ENCODE peak calls at places on chromosomes 1 and 21, in four cellular contexts. M is tibial nerve, K is adrenal gland, Q is transverse colon. Z is an unnamed sample.

GRCh38 chr1:207923121-207923520 is 12.2 kb upstream of the CD34 start:
- DNase-seq in M (no peak), K (no peak), Q (no peak), Z (no peak)

GRCh38 chr1:172167801-172168596 is 252.5 kb upstream of the C1orf105 start:
- DNase-seq in M (no peak), K (peak; percentile 18), Q (no peak), Z (peak; percentile 6)

GRCh38 chr1:30049748-30050147 is 673.6 kb downstream of the MATN1 start:
- DNase-seq in M (no peak), K (no peak), Q (no peak), Z (no peak)

GRCh38 chr1:232291681-232292080 is 338.3 kb downstream of the SIPA1L2 start:
- DNase-seq in M (peak; percentile 44), K (no peak), Q (peak; percentile 68), Z (no peak)

GRCh38 chr1:21881250-21881649 is 55.9 kb downstream of the HSPG2 start:
- DNase-seq in M (no peak), K (no peak), Q (no peak), Z (no peak)

GRCh38 chr1:228407118-228408040 is 744 bp upstream of the TRIM11 start:
- DNase-seq in M (no peak), K (no peak), Q (no peak), Z (no peak)

GRCh38 chr1:98898901-98899300 is 105.8 kb downstream of the PLPPR5 start:
- DNase-seq in M (no peak), K (no peak), Q (no peak), Z (no peak)

GRCh38 chr1:118081387-118081786 is 103.6 kb downstream of the SPAG17 start:
- DNase-seq in M (no peak), K (no peak), Q (no peak), Z (no peak)

GRCh38 chr1:25080294-25081209 is 150.5 kb upstream of the RUNX3 start:
- DNase-seq in M (no peak), K (no peak), Q (no peak), Z (no peak)

GRCh38 chr1:24893431-24893830 is 36.6 kb downstream of the RUNX3 start:
- DNase-seq in M (no peak), K (no peak), Q (peak; percentile 78), Z (no peak)

GRCh38 chr1:36134805-36135339 is 9.8 kb upstream of the COL8A2 start:
- DNase-seq in M (peak; percentile 80), K (no peak), Q (peak; percentile 45), Z (peak; percentile 48)

GRCh38 chr1:109623601-109624161 is 4.0 kb downstream of the AMPD2 start:
- DNase-seq in M (peak; percentile 4), K (no peak), Q (no peak), Z (no peak)

GRCh38 chr1:22829001-22829989 is 118.7 kb downstream of the EPHB2 start:
- DNase-seq in M (no peak), K (no peak), Q (no peak), Z (no peak)

GRCh38 chr21:46509760-46510159 is 51.1 kb downstream of the DIP2A start:
- DNase-seq in M (no peak), K (peak; percentile 27), Q (peak; percentile 49), Z (peak; percentile 46)

GRCh38 chr1:223515416-223515815 is 122.2 kb downstream of the CCDC185 start:
- DNase-seq in M (no peak), K (no peak), Q (no peak), Z (no peak)

GRCh38 chr1:19165501-19165900 is 44.6 kb downstream of the UBR4 start:
- DNase-seq in M (no peak), K (no peak), Q (peak; percentile 54), Z (no peak)

GRCh38 chr1:236280438-236281285 is 1.1 kb downstream of the ERO1B start:
- DNase-seq in M (no peak), K (no peak), Q (peak; percentile 12), Z (no peak)

GRCh38 chr1:175376194-175376593 is 183.6 kb upstream of the KIAA0040 start:
- DNase-seq in M (no peak), K (no peak), Q (no peak), Z (no peak)

GRCh38 chr1:174830019-174830418 is 169.7 kb upstream of the CACYBP start:
- DNase-seq in M (no peak), K (no peak), Q (no peak), Z (no peak)

GRCh38 chr1:39165049-39165448 is 39.4 kb upstream of the MACF1 start:
- DNase-seq in M (no peak), K (no peak), Q (no peak), Z (no peak)

GRCh38 chr1:224457782-224458144 is 23.2 kb upstream of the WDR26 start:
- DNase-seq in M (no peak), K (no peak), Q (no peak), Z (no peak)

GRCh38 chr21:30072496-30072895 is 94.1 kb downstream of the CLDN17 start:
- DNase-seq in M (no peak), K (no peak), Q (peak; percentile 46), Z (peak; percentile 17)

GRCh38 chr1:214439352-214440119 is 111.9 kb downstream of the PTPN14 start:
- DNase-seq in M (no peak), K (peak; percentile 89), Q (peak; percentile 28), Z (peak; percentile 90)

GRCh38 chr1:61561666-61562065 is 163.3 kb downstream of the TM2D1 start:
- DNase-seq in M (no peak), K (no peak), Q (no peak), Z (no peak)

GRCh38 chr21:16533692-16534407 is 804.1 kb downstream of the USP25 start:
- DNase-seq in M (peak; percentile 24), K (no peak), Q (no peak), Z (no peak)

GRCh38 chr1:115056395-115056798 is 26.8 kb downstream of the TSHB start:
- DNase-seq in M (no peak), K (no peak), Q (peak; percentile 34), Z (no peak)

GRCh38 chr1:103107696-103108524 is at the start of gene COL11A1:
- DNase-seq in M (no peak), K (no peak), Q (no peak), Z (no peak)

GRCh38 chr1:243251544-243251943 is 3.5 kb downstream of the CEP170 start:
- DNase-seq in M (no peak), K (no peak), Q (no peak), Z (no peak)

GRCh38 chr1:3624194-3625136 is at the start of gene TPRG1L:
- DNase-seq in M (peak; percentile 98), K (peak; percentile 98), Q (peak; percentile 99), Z (peak; percentile 99)
- TF ChIP-seq POLR2A in M (peak; percentile 52), K (peak; percentile 49), Q (peak; percentile 47), Z (peak; percentile 38)

GRCh38 chr1:1591452-1591851 is 8.5 kb downstream of the FNDC10 start:
- DNase-seq in M (no peak), K (no peak), Q (no peak), Z (no peak)
- TF ChIP-seq POLR2A in M (no peak), K (no peak), Q (no peak), Z (no peak)

GRCh38 chr21:43864806-43865470 is at the start of gene AGPAT3:
- DNase-seq in M (no peak), K (no peak), Q (no peak), Z (no peak)

GRCh38 chr21:43866659-43867331 is 1.8 kb downstream of the AGPAT3 start:
- DNase-seq in M (no peak), K (no peak), Q (peak; percentile 82), Z (peak; percentile 50)

GRCh38 chr21:43866233-43866632 is 1.2 kb downstream of the AGPAT3 start:
- DNase-seq in M (peak; percentile 26), K (peak; percentile 44), Q (peak; percentile 58), Z (peak; percentile 38)

GRCh38 chr21:43865471-43866181 is 603 bp downstream of the AGPAT3 start:
- DNase-seq in M (no peak), K (peak; percentile 41), Q (peak; percentile 76), Z (peak; percentile 48)

GRCh38 chr21:43864313-43864805 is 664 bp upstream of the AGPAT3 start:
- DNase-seq in M (no peak), K (no peak), Q (peak; percentile 76), Z (peak; percentile 80)
- TF ChIP-seq POLR2A in M (no peak), K (peak; percentile 13), Q (peak; percentile 83), Z (peak; percentile 68)

GRCh38 chr1:248825573-248825908 is 174 bp downstream of the SH3BP5L start:
- DNase-seq in M (no peak), K (no peak), Q (no peak), Z (no peak)
- TF ChIP-seq POLR2A in M (peak; percentile 40), K (no peak), Q (no peak), Z (no peak)

GRCh38 chr21:33380483-33380998 is 22.7 kb upstream of the IFNGR2 start:
- DNase-seq in M (peak; percentile 76), K (peak; percentile 97), Q (peak; percentile 90), Z (peak; percentile 65)
- TF ChIP-seq POLR2A in M (no peak), K (peak; percentile 47), Q (peak; percentile 44), Z (peak; percentile 54)

DNA sequence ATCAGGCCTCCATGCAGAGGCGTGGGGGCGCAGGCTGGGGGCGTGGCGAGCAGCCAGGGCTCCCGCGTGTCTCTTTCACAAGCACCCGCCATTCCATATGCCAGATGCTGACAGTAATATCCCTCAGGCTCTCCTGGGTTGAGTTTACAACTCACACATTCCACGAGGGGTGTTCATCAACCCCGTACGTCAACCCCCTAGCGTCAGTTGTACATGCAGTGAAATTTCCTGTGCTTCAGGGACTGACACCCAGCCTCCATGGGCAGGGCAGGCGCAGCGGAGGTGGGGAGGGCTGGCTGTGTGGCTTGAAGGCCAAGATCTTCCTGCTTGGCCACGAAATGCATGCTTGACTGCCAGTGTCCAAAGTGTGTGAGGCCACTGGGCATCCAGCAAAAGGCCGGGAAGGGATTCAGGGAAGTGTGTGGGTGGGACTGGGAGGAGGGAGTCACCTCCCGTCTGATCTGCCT is 33.6 kb downstream of the CLIC6 start:
- DNase-seq in M (peak; percentile 45), K (no peak), Q (no peak), Z (no peak)
- TF ChIP-seq POLR2A in M (no peak), K (no peak), Q (no peak), Z (no peak)

DNA sequence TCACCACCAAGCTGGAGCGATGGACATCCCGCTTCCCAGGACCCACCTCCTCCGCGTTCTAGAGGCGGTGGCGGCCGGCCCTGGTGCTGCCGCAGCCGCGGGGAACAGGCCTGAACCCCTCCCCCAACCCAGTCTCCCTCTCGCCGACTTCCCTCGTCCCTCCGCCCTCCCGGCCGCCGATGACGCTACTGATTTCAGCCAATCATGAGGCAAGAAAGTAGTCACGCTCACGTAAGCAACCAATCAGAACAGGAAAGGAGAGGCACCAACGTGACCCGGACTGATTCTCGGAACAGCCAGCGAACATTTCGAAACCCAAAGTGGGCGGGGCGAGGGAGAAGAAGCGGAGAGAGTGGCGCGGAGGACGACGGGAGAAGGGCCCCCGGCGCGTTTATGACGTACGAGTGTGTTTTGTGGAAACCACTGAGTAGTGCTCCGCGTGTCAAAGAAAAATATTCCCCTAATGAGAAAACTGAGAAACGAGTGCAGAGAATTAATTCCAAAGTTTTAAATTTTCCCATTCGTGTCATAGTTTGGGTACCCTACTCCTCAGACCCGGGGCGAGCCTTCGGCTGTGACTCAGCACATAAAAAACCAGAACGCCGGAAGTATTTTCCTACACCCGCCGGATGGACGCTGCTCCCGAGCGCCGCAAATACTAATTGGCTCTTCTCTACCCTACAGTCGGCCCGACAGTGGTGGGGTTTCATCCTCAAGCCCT is at the start of gene NRDC:
- DNase-seq in M (peak; percentile 100), K (peak; percentile 100), Q (peak; percentile 100), Z (peak; percentile 100)
- TF ChIP-seq POLR2A in M (peak; percentile 80), K (peak; percentile 96), Q (peak; percentile 93), Z (peak; percentile 86)

Z was measured in body of pancreas.